ENCODE peak calls at places on chromosomes 13 and 19, in nine cellular contexts. V is H1, E is fibroblast of lung, C is H9, L is Karpas-422, M is K562, R is astrocyte, I is mammary epithelial cell, N is endothelial cell of umbilical vein. G is an unnamed sample.

GRCh38 chr13:42875448-42876269 is 94.3 kb downstream of the FAM216B start:
- DNase-seq in V (no peak), M (no peak), N (peak; percentile 31), L (no peak), E (no peak), C (peak; percentile 70), I (no peak), R (no peak), G (peak; percentile 91)

GRCh38 chr13:41458187-41458938 is 1.0 kb downstream of the RGCC start:
- DNase-seq in V (peak; percentile 63), M (peak; percentile 44), I (peak; percentile 42), L (peak; percentile 61), R (peak; percentile 14), C (peak; percentile 42), E (peak; percentile 20), N (peak; percentile 52), G (peak; percentile 55)

GRCh38 chr13:38862443-38862842 is 128.2 kb downstream of the STOML3 start:
- DNase-seq in I (no peak), E (no peak), N (no peak), L (no peak), V (no peak), R (no peak), M (no peak), C (no peak), G (no peak)

GRCh38 chr13:76406243-76406642 is 480.0 kb downstream of the KCTD12 start:
- DNase-seq in C (no peak), L (no peak), I (no peak), R (no peak), M (no peak), N (no peak), V (no peak), E (no peak), G (no peak)

GRCh38 chr13:43785681-43786471 is 896 bp downstream of the ENOX1 start:
- DNase-seq in L (no peak), E (peak; percentile 62), M (no peak), R (peak; percentile 55), V (peak; percentile 81), C (peak; percentile 73), N (peak; percentile 53), I (peak; percentile 56), G (peak; percentile 70)

GRCh38 chr19:35292986-35293732 is 1.2 kb downstream of the MAG start:
- DNase-seq in I (peak; percentile 13), E (no peak), L (no peak), C (no peak), N (no peak), M (no peak), R (no peak), V (no peak), G (no peak)

GRCh38 chr13:99617474-99618255 is 116.4 kb downstream of the TM9SF2 start:
- DNase-seq in L (peak; percentile 85), N (peak; percentile 29), R (peak; percentile 13), V (peak; percentile 73), E (peak; percentile 35), I (no peak), C (peak; percentile 66), M (peak; percentile 25), G (peak; percentile 89)

GRCh38 chr19:3358919-3359849 is 7.2 kb upstream of the NFIC start:
- DNase-seq in I (no peak), N (no peak), V (no peak), C (no peak), L (peak; percentile 69), M (peak; percentile 94), R (no peak), E (peak; percentile 57), G (peak; percentile 33)

GRCh38 chr19:39247701-39248664 is 673 bp downstream of the IFNL4 start:
- DNase-seq in E (peak; percentile 23), I (no peak), M (no peak), L (no peak), R (no peak), V (peak; percentile 69), C (peak; percentile 46), N (no peak), G (peak; percentile 60)

GRCh38 chr13:32783067-32783466 is 196.8 kb downstream of the PDS5B start:
- DNase-seq in L (no peak), I (peak; percentile 36), C (no peak), N (no peak), R (peak; percentile 71), M (no peak), V (no peak), E (peak; percentile 74), G (no peak)

GRCh38 chr13:30409911-30410704 is 12.2 kb upstream of the UBE2L5 start:
- DNase-seq in M (no peak), L (no peak), C (no peak), I (peak; percentile 46), R (peak; percentile 80), V (no peak), N (no peak), E (peak; percentile 85), G (no peak)

GRCh38 chr13:98721825-98722510 is 30.5 kb downstream of the SLC15A1 start:
- DNase-seq in E (no peak), I (peak; percentile 71), N (no peak), R (no peak), C (no peak), L (no peak), M (no peak), V (no peak), G (no peak)

GRCh38 chr19:409006-409514 is at the start of gene C2CD4C:
- DNase-seq in M (peak; percentile 68), R (no peak), V (peak; percentile 76), L (no peak), I (no peak), E (no peak), C (peak; percentile 41), N (no peak), G (peak; percentile 60)

GRCh38 chr13:114068723-114069322 is 63.6 kb downstream of the RASA3 start:
- DNase-seq in R (peak; percentile 56), C (no peak), I (no peak), V (no peak), L (no peak), E (peak; percentile 64), M (no peak), N (peak; percentile 53), G (no peak)

GRCh38 chr19:11203194-11204075 is 6.1 kb upstream of the KANK2 start:
- DNase-seq in M (peak; percentile 89), R (peak; percentile 66), L (peak; percentile 72), V (peak; percentile 88), N (peak; percentile 54), I (peak; percentile 11), E (peak; percentile 77), C (peak; percentile 79), G (peak; percentile 77)

GRCh38 chr19:44737238-44738160 is 11.0 kb upstream of the BCL3 start:
- DNase-seq in E (peak; percentile 84), L (no peak), V (no peak), N (no peak), M (no peak), I (no peak), C (peak; percentile 33), R (peak; percentile 82), G (no peak)

GRCh38 chr19:28898279-28898678 is 314.7 kb downstream of the UQCRFS1 start:
- DNase-seq in N (no peak), R (no peak), E (no peak), V (no peak), L (no peak), C (no peak), I (no peak), M (no peak), G (no peak)

DNA sequence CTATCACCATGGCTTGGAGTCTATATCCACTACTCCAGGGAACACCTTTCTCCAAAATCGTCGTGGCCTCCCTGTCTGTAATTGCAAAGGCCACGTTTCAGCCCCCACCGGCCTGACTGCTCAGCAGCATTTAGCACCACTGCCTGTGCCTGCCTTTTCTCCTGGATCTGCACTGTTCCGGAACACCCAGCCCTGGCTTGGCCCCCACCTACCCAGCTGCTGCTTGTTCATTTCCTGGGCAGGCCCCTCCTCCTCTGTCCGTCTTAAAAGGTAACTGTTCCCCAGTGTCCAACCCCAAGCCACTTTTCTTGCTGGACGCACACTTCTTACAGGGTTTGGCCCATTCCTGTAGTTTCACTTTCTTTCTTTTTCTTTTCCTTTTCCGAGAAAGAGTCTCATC is 8.5 kb upstream of the SYT5 start:
- DNase-seq in V (no peak), L (no peak), I (no peak), M (peak; percentile 32), R (no peak), E (no peak), N (no peak), C (no peak), G (no peak)
- H3K4me2 ChIP-seq in V (no peak overlapping the region), L (no peak overlapping the region), I (no peak overlapping the region), M (no peak overlapping the region), R (peak overlapping the region; percentile 21), E (no peak overlapping the region), N (no peak overlapping the region), C (no peak overlapping the region), G (no peak overlapping the region)

GRCh38 chr19:37951816-37952210 is 44.8 kb downstream of the SIPA1L3 start:
- DNase-seq in C (no peak), I (no peak), V (no peak), N (no peak), M (no peak), E (no peak), R (no peak), L (no peak), G (no peak)
- H3K79me2 ChIP-seq in C (peaks cover 2% of the 10 kb centered on the region), I (peaks cover 73% of the 10 kb centered on the region), V (peaks cover 68% of the 10 kb centered on the region), N (peaks cover 40% of the 10 kb centered on the region), M (no peaks in the 10 kb centered on the region), E (peaks cover 3% of the 10 kb centered on the region), R (peaks cover 82% of the 10 kb centered on the region), L (peaks cover 96% of the 10 kb centered on the region), G (peaks cover 61% of the 10 kb centered on the region)

DNA sequence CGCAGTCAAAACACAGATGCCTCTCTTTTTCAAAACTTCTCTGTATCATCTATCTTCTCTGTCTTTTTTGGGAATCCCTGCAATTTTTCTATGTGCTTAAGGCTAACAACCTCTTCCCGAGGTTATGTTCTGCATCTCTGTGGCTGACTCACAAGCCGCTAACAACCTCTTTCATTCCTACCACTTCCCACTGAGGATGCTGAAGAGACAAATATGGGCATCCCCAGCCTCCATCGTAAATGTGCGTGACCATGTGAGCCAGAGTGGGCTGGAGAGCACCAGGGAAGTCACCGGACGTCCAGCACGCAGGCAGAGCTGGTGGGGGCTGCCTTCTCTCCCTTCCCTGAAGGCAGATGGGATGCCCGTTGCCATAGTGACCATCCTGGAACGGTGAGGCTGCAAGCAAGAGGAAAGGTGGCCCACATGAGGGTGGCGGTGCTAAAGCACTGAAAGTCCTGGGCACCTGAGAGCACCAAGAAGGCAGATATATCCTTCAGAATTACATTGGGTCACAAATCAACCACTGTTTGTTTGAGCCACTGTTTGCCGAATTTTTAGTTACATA is 122.8 kb downstream of the SHISA2 start:
- DNase-seq in L (no peak), E (peak; percentile 66), V (no peak), C (no peak), N (no peak), R (peak; percentile 54), I (no peak), M (no peak), G (no peak)
- H3K4me2 ChIP-seq in L (no peak overlapping the region), E (no peak overlapping the region), V (no peak overlapping the region), C (no peak overlapping the region), N (no peak overlapping the region), R (peak overlapping the region; percentile 57), I (no peak overlapping the region), M (no peak overlapping the region), G (no peak overlapping the region)

GRCh38 chr13:51628059-51628852 is 44.0 kb downstream of the WDFY2 start:
- DNase-seq in L (no peak), N (no peak), E (no peak), C (no peak), V (no peak), M (no peak), I (no peak), R (no peak), G (no peak)
- H3K79me2 ChIP-seq in L (no peaks in the 10 kb centered on the region), N (no peaks in the 10 kb centered on the region), E (peaks cover 33% of the 10 kb centered on the region), C (peaks cover 8% of the 10 kb centered on the region), V (peaks cover 97% of the 10 kb centered on the region), M (no peaks in the 10 kb centered on the region), I (peaks cover 87% of the 10 kb centered on the region), R (peaks cover 58% of the 10 kb centered on the region), G (peaks cover 95% of the 10 kb centered on the region)

GRCh38 chr13:94711561-94712286 is 621 bp downstream of the SOX21 start:
- DNase-seq in M (peak; percentile 39), I (peak; percentile 37), R (peak; percentile 29), V (no peak), N (peak; percentile 45), E (peak; percentile 42), L (no peak), C (peak; percentile 54), G (peak; percentile 56)
- H3K4me2 ChIP-seq in M (peak overlapping the region; percentile 46), I (peak overlapping the region; percentile 71), R (peak overlapping the region; percentile 83), V (peak overlapping the region; percentile 99), N (peak overlapping the region; percentile 12), E (no peak overlapping the region), L (no peak overlapping the region), C (peak overlapping the region; percentile 52), G (peak overlapping the region; percentile 84)

G was measured in GM23338.